ENCODE peak calls at places on chromosomes 4 and X, in six cellular contexts. D, E, P, S, W and R are unnamed samples.

GRCh38 chr4:61716437-61716836 is 516.3 kb downstream of the ADGRL3 start:
- DNase-seq in D (no peak), E (no peak), P (no peak), S (no peak), W (no peak), R (no peak)

GRCh38 chr4:183349673-183350072 is 27.4 kb upstream of the CLDN24 start:
- DNase-seq in D (no peak), E (no peak), P (no peak), S (no peak), W (no peak), R (peak; percentile 89)

GRCh38 chr4:159382875-159383568 is 280.1 kb downstream of the RAPGEF2 start:
- DNase-seq in D (no peak), E (peak; percentile 57), P (no peak), S (no peak), W (no peak), R (no peak)

GRCh38 chr4:7195546-7196282 is 3.4 kb downstream of the SORCS2 start:
- DNase-seq in D (no peak), E (no peak), P (no peak), S (no peak), W (no peak), R (peak; percentile 37)

GRCh38 chr4:54333657-54334056 is 104.6 kb downstream of the PDGFRA start:
- DNase-seq in D (no peak), E (no peak), P (no peak), S (no peak), W (no peak), R (no peak)

GRCh38 chrX:57933321-57933720 is 23.1 kb upstream of the ZXDA start:
- DNase-seq in D (no peak), E (no peak), P (no peak), S (no peak), W (no peak), R (peak; percentile 4)

GRCh38 chr4:94181815-94182214 is 25.9 kb upstream of the SMARCAD1 start:
- DNase-seq in D (no peak), E (no peak), P (no peak), S (no peak), W (peak; percentile 12), R (no peak)

GRCh38 chr4:76758290-76758882 is 139.6 kb downstream of the SOWAHB start:
- DNase-seq in D (no peak), E (peak; percentile 69), P (no peak), S (peak; percentile 57), W (peak; percentile 54), R (peak; percentile 86)

GRCh38 chr4:109072595-109072994 is 229.9 kb downstream of the COL25A1 start:
- DNase-seq in D (no peak), E (no peak), P (no peak), S (no peak), W (no peak), R (peak; percentile 80)

GRCh38 chr4:46886711-46887110 is 22.3 kb downstream of the COX7B2 start:
- DNase-seq in D (no peak), E (no peak), P (no peak), S (no peak), W (peak; percentile 6), R (peak; percentile 20)

GRCh38 chr4:52028970-52029369 is 8.8 kb upstream of the LRRC66 start:
- DNase-seq in D (no peak), E (no peak), P (no peak), S (no peak), W (no peak), R (peak; percentile 78)

GRCh38 chrX:40040686-40041461 is 56.9 kb downstream of the BCOR start:
- DNase-seq in D (no peak), E (peak; percentile 47), P (no peak), S (no peak), W (no peak), R (no peak)

GRCh38 chr4:21242163-21242562 is 541.9 kb downstream of the PACRGL start:
- DNase-seq in D (no peak), E (no peak), P (no peak), S (no peak), W (no peak), R (no peak)

GRCh38 chr4:54063737-54064316 is 578 bp downstream of the CHIC2 start:
- DNase-seq in D (peak; percentile 30), E (peak; percentile 48), P (peak; percentile 41), S (peak; percentile 30), W (peak; percentile 28), R (peak; percentile 49)

GRCh38 chr4:174324725-174325124 is 41.0 kb downstream of the CEP44 start:
- DNase-seq in D (no peak), E (no peak), P (no peak), S (no peak), W (no peak), R (peak; percentile 54)

GRCh38 chr4:163681208-163681821 is 186.8 kb downstream of the TMA16 start:
- DNase-seq in D (peak; percentile 2), E (peak; percentile 87), P (no peak), S (peak; percentile 21), W (peak; percentile 45), R (peak; percentile 63)

GRCh38 chrX:151816914-151817313 is 82.4 kb downstream of the CNGA2 start:
- DNase-seq in D (no peak), E (no peak), P (no peak), S (no peak), W (no peak), R (peak; percentile 48)

GRCh38 chrX:115689931-115690330 is 129.0 kb downstream of the PLS3 start:
- DNase-seq in D (no peak), E (no peak), P (no peak), S (no peak), W (no peak), R (peak; percentile 53)

GRCh38 chrX:11064851-11065600 is 46.1 kb upstream of the HCCS start:
- DNase-seq in D (no peak), E (no peak), P (no peak), S (no peak), W (no peak), R (peak; percentile 81)

GRCh38 chrX:70476934-70477733 is 32.5 kb downstream of the DLG3 start:
- DNase-seq in D (no peak), E (peak; percentile 59), P (peak; percentile 78), S (peak; percentile 73), W (peak; percentile 85), R (peak; percentile 56)

GRCh38 chrX:37347420-37347819 is 1.7 kb upstream of the PRRG1 start:
- DNase-seq in D (no peak), E (peak; percentile 13), P (no peak), S (no peak), W (no peak), R (peak; percentile 39)

GRCh38 chr4:118969359-118969758 is 80.7 kb downstream of the SYNPO2 start:
- DNase-seq in D (no peak), E (peak; percentile 56), P (peak; percentile 35), S (peak; percentile 54), W (peak; percentile 67), R (peak; percentile 86)

GRCh38 chr4:71355045-71355444 is 16.2 kb downstream of the SLC4A4 start:
- DNase-seq in D (no peak), E (no peak), P (no peak), S (no peak), W (no peak), R (no peak)

GRCh38 chrX:123206222-123206621 is 22.1 kb downstream of the GRIA3 start:
- DNase-seq in D (no peak), E (no peak), P (no peak), S (no peak), W (no peak), R (no peak)

GRCh38 chrX:23797371-23798128 is 14.6 kb downstream of the SAT1 start:
- DNase-seq in D (no peak), E (peak; percentile 26), P (no peak), S (peak; percentile 21), W (no peak), R (no peak)

GRCh38 chr4:101178731-101179130 is 168.6 kb downstream of the PPP3CA start:
- DNase-seq in D (no peak), E (no peak), P (no peak), S (no peak), W (no peak), R (peak; percentile 67)

GRCh38 chr4:86294883-86295282 is 65.0 kb downstream of the MAPK10 start:
- DNase-seq in D (no peak), E (no peak), P (no peak), S (no peak), W (no peak), R (no peak)

GRCh38 chr4:15784959-15785634 is 7.0 kb downstream of the CD38 start:
- DNase-seq in D (no peak), E (no peak), P (peak; percentile 43), S (no peak), W (no peak), R (no peak)
- H3K4me3 ChIP-seq in D (no peak overlapping the region), E (no peak overlapping the region), P (no peak overlapping the region), S (no peak overlapping the region), W (no peak overlapping the region), R (no peak overlapping the region)

GRCh38 chrX:2299871-2300270 is 200.9 kb downstream of the DHRSX start:
- DNase-seq in D (no peak), E (no peak), P (no peak), S (no peak), W (no peak), R (no peak)
- H3K36me3 ChIP-seq in D (no peaks in the 10 kb centered on the region), E (no peaks in the 10 kb centered on the region), P (no peaks in the 10 kb centered on the region), S (no peaks in the 10 kb centered on the region), W (no peaks in the 10 kb centered on the region), R (no peaks in the 10 kb centered on the region)

GRCh38 chr4:98641393-98641792 is 17.0 kb downstream of the TSPAN5 start:
- DNase-seq in D (no peak), E (no peak), P (no peak), S (no peak), W (no peak), R (no peak)
- H3K4me3 ChIP-seq in D (no peak overlapping the region), E (no peak overlapping the region), P (no peak overlapping the region), S (no peak overlapping the region), W (no peak overlapping the region), R (no peak overlapping the region)

GRCh38 chrX:77689376-77689775 is 96.6 kb downstream of the ATRX start:
- DNase-seq in D (no peak), E (no peak), P (no peak), S (no peak), W (no peak), R (no peak)
- H3K36me3 ChIP-seq in D (peaks cover 6% of the 10 kb centered on the region), E (no peaks in the 10 kb centered on the region), P (no peaks in the 10 kb centered on the region), S (no peaks in the 10 kb centered on the region), W (no peaks in the 10 kb centered on the region), R (no peaks in the 10 kb centered on the region)

DNA sequence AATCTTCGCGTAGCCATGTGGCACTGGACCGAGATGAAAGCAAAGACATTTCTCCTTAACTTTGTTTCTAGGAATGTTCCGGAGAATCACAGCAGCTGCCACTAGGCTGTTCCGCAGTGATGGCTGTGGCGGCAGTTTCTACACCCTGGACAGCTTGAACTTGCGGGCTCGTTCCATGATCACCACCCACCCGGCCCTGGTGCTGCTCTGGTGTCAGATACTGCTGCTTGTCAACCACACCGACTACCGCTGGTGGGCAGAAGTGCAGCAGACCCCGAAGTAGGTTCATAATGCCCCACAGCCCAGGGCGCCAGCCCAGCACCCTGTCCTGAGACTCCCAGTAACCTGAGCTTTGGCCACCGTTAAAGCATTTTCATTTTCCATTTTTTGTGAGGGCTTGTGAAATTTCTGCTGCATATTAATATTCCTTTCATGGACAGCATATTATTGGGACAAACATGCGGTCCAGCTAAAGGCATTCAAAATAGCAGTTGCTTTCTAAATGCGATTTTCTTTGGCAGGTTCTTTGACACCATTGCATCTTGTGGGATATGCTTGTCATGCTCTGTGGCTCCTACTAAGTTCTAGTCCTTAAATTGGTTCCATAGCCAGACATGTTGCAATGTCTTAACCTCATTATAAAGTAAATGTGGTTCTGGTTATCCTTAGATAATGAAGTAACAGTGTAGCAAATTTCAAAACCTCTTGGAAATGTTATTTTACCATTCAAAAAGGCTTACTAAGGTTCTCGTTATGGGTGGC is 49.1 kb upstream of the MSANTD1 start:
- DNase-seq in D (no peak), E (no peak), P (no peak), S (no peak), W (no peak), R (peak; percentile 65)
- H3K4me3 ChIP-seq in D (no peak overlapping the region), E (no peak overlapping the region), P (no peak overlapping the region), S (no peak overlapping the region), W (no peak overlapping the region), R (no peak overlapping the region)